ENCODE peak calls at places on chromosomes 7 and 10, in nine cellular contexts. T is NCI-H2081 treated with DMSO at 0.1 percent for 48 hours; F is NB4; J is ACHN; R is OCI-LY7; K is lower lobe of right lung; C is NK-92 treated with Interleukin-12 subunit alpha and Interleukin-12 subunit beta, amount 100 ng/mL, for 24 hours; N is activated T-helper 1 cell treated with anti-CD3 and anti-CD28 coated beads, Interleukin-12 subunit alpha, Interleukin-12 subunit beta, Interleukin-2, Interleukin-4 antibody, amounts not matched to agents 30 ng/mL and 10 ng/mL and 1 ng/mL, durations not matched to agents 14 hours and 24 hours and 36 hours; Y is fibroblast of pulmonary artery. O is an unnamed sample.

GRCh38 chr10:78656815-78657621 is 411.7 kb upstream of the ZMIZ1 start:
- DNase-seq in F (no peak), C (no peak), T (no peak), J (no peak), R (no peak), K (peak), Y (no peak), N (no peak), O (no peak)

GRCh38 chr7:5523052-5523711 is 99.5 kb upstream of the TNRC18 start:
- DNase-seq in F (peak), Y (peak), R (no peak), J (peak), T (no peak), N (no peak), C (no peak), K (no peak), O (no peak)

GRCh38 chr7:25758559-25758958 is 393.4 kb upstream of the NFE2L3 start:
- DNase-seq in K (no peak), N (no peak), R (no peak), Y (no peak), C (no peak), J (no peak), T (no peak), F (no peak), O (no peak)

GRCh38 chr10:129730993-129731325 is 233.1 kb downstream of the EBF3 start:
- DNase-seq in F (no peak), N (no peak), Y (no peak), T (no peak), K (no peak), J (peak), C (no peak), R (no peak), O (no peak)

GRCh38 chr10:323651-324293 is 188.5 kb downstream of the ZMYND11 start:
- DNase-seq in J (peak), C (no peak), R (no peak), K (peak), F (peak), N (no peak), Y (peak), T (no peak), O (peak)

GRCh38 chr7:26399747-26400146 is 108.1 kb downstream of the SNX10 start:
- DNase-seq in N (no peak), K (no peak), J (no peak), Y (no peak), T (no peak), R (no peak), F (no peak), C (no peak), O (no peak)

GRCh38 chr10:113616244-113617074 is 47.4 kb downstream of the NRAP start:
- DNase-seq in K (no peak), R (peak), J (peak), Y (peak), F (peak), T (no peak), N (no peak), C (no peak), O (peak)

GRCh38 chr7:67475293-67475692 is 478.7 kb downstream of the TYW1 start:
- DNase-seq in Y (no peak), J (no peak), K (no peak), R (no peak), T (no peak), N (no peak), F (no peak), C (no peak), O (no peak)

GRCh38 chr7:50552139-50552538 is 13.1 kb downstream of the DDC start:
- DNase-seq in R (no peak), F (no peak), C (no peak), J (no peak), K (no peak), T (peak), N (no peak), Y (no peak), O (no peak)

GRCh38 chr10:133453516-133454203 is at the start of gene SCART1:
- DNase-seq in T (no peak), R (no peak), Y (no peak), N (no peak), J (no peak), F (peak), K (no peak), C (no peak), O (no peak)

GRCh38 chr7:75716992-75717626 is 21.6 kb downstream of the HIP1 start:
- DNase-seq in Y (peak), C (no peak), N (no peak), K (no peak), T (no peak), R (no peak), F (no peak), J (peak), O (no peak)

GRCh38 chr10:36030516-36030915 is 388.4 kb upstream of the FZD8 start:
- DNase-seq in R (no peak), K (no peak), C (no peak), J (no peak), Y (no peak), N (no peak), F (no peak), T (no peak), O (no peak)

GRCh38 chr10:117540640-117541404 is 1.7 kb upstream of the EMX2 start:
- DNase-seq in Y (no peak), R (no peak), K (no peak), F (no peak), J (no peak), N (no peak), T (no peak), C (no peak), O (no peak)

GRCh38 chr7:26191974-26192479 is 8.5 kb downstream of the HNRNPA2B1 start:
- DNase-seq in J (no peak), R (no peak), K (no peak), T (no peak), Y (no peak), N (no peak), F (no peak), C (no peak), O (no peak)

GRCh38 chr10:79246606-79247275 is 100.5 kb upstream of the PPIF start:
- DNase-seq in Y (peak), R (no peak), N (no peak), C (no peak), T (no peak), F (no peak), J (no peak), K (peak), O (no peak)

GRCh38 chr10:113947138-113948011 is 92.9 kb downstream of the NHLRC2 start:
- DNase-seq in N (no peak), F (no peak), R (no peak), K (no peak), T (no peak), C (no peak), J (no peak), Y (no peak), O (no peak)

GRCh38 chr7:96174812-96175211 is 147.1 kb downstream of the SLC25A13 start:
- DNase-seq in R (no peak), K (no peak), Y (no peak), J (no peak), T (peak), F (no peak), N (no peak), C (no peak), O (no peak)

GRCh38 chr7:122674502-122674901 is 24.4 kb downstream of the RNF133 start:
- DNase-seq in C (no peak), R (no peak), N (no peak), F (no peak), Y (peak), K (no peak), T (no peak), J (no peak), O (no peak)